ENCODE peak calls at places on chromosomes 4 and X, in four cellular contexts. Q, S, W and X are unnamed samples.

GRCh38 chrX:3299626-3300025 is 46.8 kb downstream of the MXRA5 start:
- DNase-seq in Q (no peak), S (no peak), W (no peak), X (no peak)

GRCh38 chr4:94680131-94680862 is 77.5 kb upstream of the BMPR1B start:
- DNase-seq in Q (no peak), S (no peak), W (no peak), X (no peak)

GRCh38 chr4:169823685-169824084 is 65.9 kb upstream of the HPF1 start:
- DNase-seq in Q (peak), S (no peak), W (peak), X (peak)

GRCh38 chr4:72390409-72390808 is 178.6 kb downstream of the ADAMTS3 start:
- DNase-seq in Q (no peak), S (no peak), W (no peak), X (no peak)

GRCh38 chrX:148354906-148355305 is 145.5 kb upstream of the AFF2 start:
- DNase-seq in Q (no peak), S (no peak), W (no peak), X (no peak)

GRCh38 chr4:6259886-6260285 is 9.8 kb upstream of the WFS1 start:
- DNase-seq in Q (no peak), S (no peak), W (no peak), X (no peak)

GRCh38 chrX:131058136-131058868 is at the start of gene ARHGAP36:
- DNase-seq in Q (no peak), S (no peak), W (no peak), X (no peak)

GRCh38 chr4:5824227-5824626 is 68.7 kb downstream of the CRMP1 start:
- DNase-seq in Q (no peak), S (no peak), W (no peak), X (no peak)

GRCh38 chrX:88940904-88941303 is 193.9 kb downstream of the CPXCR1 start:
- DNase-seq in Q (no peak), S (no peak), W (no peak), X (no peak)

GRCh38 chr4:85368932-85369331 is 106.0 kb upstream of the ARHGAP24 start:
- DNase-seq in Q (no peak), S (no peak), W (no peak), X (no peak)

GRCh38 chr4:87843936-87844335 is 11.2 kb downstream of the MEPE start:
- DNase-seq in Q (no peak), S (no peak), W (peak), X (no peak)

GRCh38 chrX:40644175-40644574 is 3.2 kb downstream of the CXorf38 start:
- DNase-seq in Q (no peak), S (no peak), W (no peak), X (no peak)

GRCh38 chr4:76147454-76148141 is 599 bp downstream of the NUP54 start:
- DNase-seq in Q (peak), S (peak), W (peak), X (peak)

GRCh38 chrX:130402211-130402684 is 461 bp downstream of the RBMX2 start:
- DNase-seq in Q (no peak), S (no peak), W (no peak), X (no peak)

GRCh38 chrX:111282991-111283390 is 12.7 kb upstream of the CAPN6 start:
- DNase-seq in Q (no peak), S (no peak), W (no peak), X (no peak)

GRCh38 chr4:145829629-145830395 is 108.8 kb downstream of the ZNF827 start:
- DNase-seq in Q (no peak), S (no peak), W (no peak), X (no peak)

GRCh38 chrX:134177527-134177926 is 59.5 kb upstream of the CCDC160 start:
- DNase-seq in Q (no peak), S (no peak), W (no peak), X (no peak)

GRCh38 chrX:119942831-119943184 is 743 bp downstream of the NKAP start:
- DNase-seq in Q (no peak), S (no peak), W (peak), X (no peak)

GRCh38 chrX:95346854-95347253 is 1337.8 kb upstream of the DIAPH2 start:
- DNase-seq in Q (no peak), S (no peak), W (no peak), X (no peak)

GRCh38 chr4:85937507-85937906 is 422.3 kb downstream of the MAPK10 start:
- DNase-seq in Q (no peak), S (no peak), W (no peak), X (no peak)

GRCh38 chr4:41349021-41349420 is 92.3 kb downstream of the UCHL1 start:
- DNase-seq in Q (no peak), S (no peak), W (no peak), X (no peak)

GRCh38 chr4:43776371-43776770 is 672.2 kb downstream of the KCTD8 start:
- DNase-seq in Q (no peak), S (no peak), W (peak), X (no peak)

GRCh38 chrX:46710927-46711623 is 47.8 kb downstream of the SLC9A7 start:
- DNase-seq in Q (no peak), S (no peak), W (no peak), X (no peak)

GRCh38 chr4:136741468-136741867 is 790.8 kb downstream of the PCDH18 start:
- DNase-seq in Q (no peak), S (no peak), W (no peak), X (no peak)

GRCh38 chr4:150164055-150164454 is 85.8 kb downstream of the DCLK2 start:
- DNase-seq in Q (peak), S (no peak), W (no peak), X (no peak)

GRCh38 chr4:16705341-16705740 is 193.1 kb downstream of the LDB2 start:
- DNase-seq in Q (no peak), S (no peak), W (no peak), X (no peak)

GRCh38 chrX:66912417-66912816 is 273.5 kb upstream of the EDA2R start:
- DNase-seq in Q (no peak), S (no peak), W (no peak), X (no peak)

GRCh38 chrX:23662853-23663252 is 4.4 kb upstream of the PRDX4 start:
- DNase-seq in Q (no peak), S (no peak), W (no peak), X (no peak)

GRCh38 chr4:76013540-76013939 is 6.2 kb upstream of the CXCL9 start:
- DNase-seq in Q (no peak), S (no peak), W (no peak), X (no peak)

GRCh38 chrX:110086916-110087484 is 84.1 kb downstream of the TMEM164 start:
- DNase-seq in Q (no peak), S (no peak), W (peak), X (no peak)

GRCh38 chr4:139112650-139113049 is 64.4 kb downstream of the ELF2 start:
- DNase-seq in Q (no peak), S (no peak), W (no peak), X (no peak)

GRCh38 chr4:139108567-139109128 is 68.4 kb downstream of the ELF2 start:
- DNase-seq in Q (no peak), S (no peak), W (no peak), X (no peak)
- H3K27ac ChIP-seq in Q (no peak), S (no peak), W (no peak), X (no peak)

GRCh38 chr4:128271551-128271950 is 16.1 kb downstream of the PGRMC2 start:
- DNase-seq in Q (no peak), S (no peak), W (no peak), X (no peak)

GRCh38 chr4:128277856-128278255 is 9.8 kb downstream of the PGRMC2 start:
- DNase-seq in Q (no peak), S (no peak), W (no peak), X (no peak)

GRCh38 chr4:128279624-128280225 is 7.9 kb downstream of the PGRMC2 start:
- DNase-seq in Q (no peak), S (no peak), W (no peak), X (no peak)

GRCh38 chr4:128275351-128275750 is 12.3 kb downstream of the PGRMC2 start:
- DNase-seq in Q (no peak), S (no peak), W (peak), X (no peak)
- H3K27ac ChIP-seq in Q (no peak), S (no peak), W (no peak), X (no peak)

GRCh38 chrX:7266261-7266660 is 118.3 kb upstream of the PUDP start:
- DNase-seq in Q (no peak), S (no peak), W (no peak), X (no peak)
- H3K27ac ChIP-seq in Q (no peak), S (no peak), W (no peak), X (no peak)

GRCh38 chr4:55397521-55398321 is 2.0 kb downstream of the TMEM165 start:
- DNase-seq in Q (no peak), S (no peak), W (peak), X (no peak)
- H3K27ac ChIP-seq in Q (peak), S (peak), W (peak), X (peak)

GRCh38 chr4:7955393-7955792 is 15.7 kb upstream of the AFAP1 start:
- DNase-seq in Q (no peak), S (no peak), W (no peak), X (no peak)

GRCh38 chr4:7960017-7960789 is 20.5 kb upstream of the AFAP1 start:
- DNase-seq in Q (no peak), S (no peak), W (peak), X (no peak)

GRCh38 chr4:7957113-7957656 is 17.5 kb upstream of the AFAP1 start:
- DNase-seq in Q (no peak), S (no peak), W (no peak), X (no peak)

GRCh38 chr4:7959066-7959465 is 19.4 kb upstream of the AFAP1 start:
- DNase-seq in Q (no peak), S (no peak), W (no peak), X (no peak)

DNA sequence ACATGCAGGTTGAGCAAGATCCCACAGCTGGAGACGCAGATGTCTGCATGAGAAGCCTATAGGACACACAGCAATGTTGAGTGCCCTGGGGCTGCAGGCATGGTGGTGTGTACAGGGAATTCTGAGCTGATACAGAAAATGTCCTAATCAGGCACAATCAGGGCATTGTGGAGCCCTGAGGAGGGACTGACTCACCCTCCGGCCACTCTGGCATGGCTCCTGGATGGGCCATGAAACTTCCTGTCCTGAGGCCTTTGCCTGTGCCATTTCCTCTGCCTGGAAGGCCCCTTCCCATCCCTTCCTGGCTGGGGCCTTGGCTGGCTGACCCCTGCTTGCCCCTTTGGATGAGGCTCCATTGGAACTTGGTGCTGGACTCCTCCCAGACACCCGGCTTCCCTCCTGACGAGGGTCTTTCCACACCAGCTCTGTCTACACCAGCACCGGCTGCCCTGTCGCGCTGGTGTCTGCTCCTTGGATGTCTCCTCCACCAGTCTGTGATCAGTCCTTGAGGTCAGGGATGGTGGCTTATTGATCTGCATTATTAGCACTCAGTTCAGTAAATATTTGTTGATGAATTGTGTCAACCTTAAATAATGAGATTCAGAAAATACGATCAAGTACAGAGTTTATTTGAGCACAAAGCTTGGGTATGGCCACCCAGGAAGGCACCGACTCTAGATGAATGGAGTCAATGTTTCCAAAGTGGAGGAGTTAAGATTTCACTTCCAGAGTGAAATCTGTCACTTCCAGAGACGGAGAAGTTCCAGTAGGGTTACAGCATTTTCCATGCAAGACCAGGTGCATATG is 16.8 kb upstream of the AFAP1 start:
- DNase-seq in Q (no peak), S (no peak), W (peak), X (no peak)
- H3K27ac ChIP-seq in Q (no peak), S (peak), W (peak), X (no peak)

DNA sequence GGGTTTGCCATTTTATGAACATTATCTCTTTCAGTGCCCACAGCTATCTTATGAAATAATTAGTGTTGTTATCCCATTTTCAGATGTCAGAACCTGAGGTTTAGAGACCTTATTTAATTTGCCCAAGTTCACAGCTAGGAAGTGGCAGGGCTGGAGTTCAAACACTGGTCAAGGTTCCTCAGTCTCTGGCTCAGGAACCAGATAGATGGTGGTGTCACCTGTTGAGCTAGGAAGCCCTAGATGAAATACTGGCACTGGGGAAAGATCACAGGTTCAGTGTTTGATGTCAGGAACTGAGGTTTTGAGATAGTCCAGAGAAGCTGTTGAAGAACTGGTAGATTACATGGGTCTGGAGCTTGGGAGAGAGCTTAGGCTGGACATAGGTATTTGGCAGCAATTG is 85.4 kb downstream of the REPS2 start:
- DNase-seq in Q (no peak), S (no peak), W (no peak), X (no peak)
- H3K27ac ChIP-seq in Q (no peak), S (peak), W (no peak), X (no peak)

DNA sequence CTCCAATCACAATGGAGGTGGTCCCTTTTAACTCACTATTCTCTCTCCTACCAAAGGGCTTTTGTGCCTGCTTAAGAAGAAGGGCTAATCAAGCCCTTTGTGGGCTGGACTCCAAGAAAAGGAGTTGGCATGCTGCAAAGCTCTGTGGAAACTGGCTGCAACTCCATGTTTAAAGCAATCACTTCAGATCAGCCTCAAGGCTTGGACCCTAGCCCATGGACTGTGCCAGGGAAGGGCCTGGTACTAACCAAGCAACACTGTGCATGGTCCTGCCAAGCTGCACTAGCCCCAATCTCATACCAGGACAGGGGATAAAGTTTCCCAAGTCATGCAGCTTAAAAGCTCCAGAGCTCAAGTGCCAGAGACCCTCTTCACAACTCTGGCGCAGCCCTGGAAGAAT is 86.7 kb downstream of the ATP8A1 start:
- DNase-seq in Q (peak), S (no peak), W (no peak), X (no peak)
- H3K27ac ChIP-seq in Q (peak), S (no peak), W (no peak), X (no peak)